ENCODE peak calls at places on chromosomes 4 and X, in ten cellular contexts. Z is AG08395; I is anterior cingulate cortex; J is AG04450; Q is GM13977; P is DMS153; H is stimulated activated CD4-positive, alpha-beta T cell treated with anti-CD3 and anti-CD28 coated beads, Interleukin-4, amount 100 ng/mL, for 48 hours; E is fibroblast of the conjunctiva; X is stimulated activated CD8-positive, alpha-beta memory T cell treated with anti-CD3 and anti-CD28 coated beads, Interleukin-2, amount 100 ng/mL, for 48 hours; O is GM06990. F is an unnamed sample.

GRCh38 chr4:6851962-6852361 is 57.7 kb upstream of the TBC1D14 start:
- DNase-seq in Q (no peak), H (no peak), I (no peak), Z (no peak), J (no peak), E (no peak), P (no peak), O (no peak), X (no peak), F (no peak)

GRCh38 chr4:170049793-170050192 is 23.6 kb upstream of the MFAP3L start:
- DNase-seq in O (no peak), Q (no peak), Z (no peak), P (no peak), E (no peak), I (peak; percentile 42), J (no peak), H (no peak), X (no peak), F (no peak)

GRCh38 chrX:102835504-102836146 is 101.4 kb upstream of the RAB40AL start:
- DNase-seq in E (no peak), Q (peak; percentile 7), Z (peak; percentile 26), J (no peak), H (no peak), O (no peak), X (no peak), P (no peak), I (no peak), F (peak; percentile 26)

GRCh38 chrX:154321624-154322023 is 26.0 kb downstream of the TKTL1 start:
- DNase-seq in I (no peak), J (no peak), O (no peak), Q (no peak), P (no peak), X (no peak), E (no peak), H (no peak), Z (peak; percentile 34), F (no peak)

GRCh38 chr4:149311076-149311475 is 504.6 kb downstream of the IQCM start:
- DNase-seq in Z (peak; percentile 6), P (no peak), H (no peak), X (no peak), E (no peak), I (no peak), Q (no peak), J (no peak), O (no peak), F (no peak)

GRCh38 chrX:1932231-1932630 is 317.4 kb downstream of the ASMT start:
- DNase-seq in Q (no peak), Z (no peak), P (no peak), X (no peak), J (no peak), E (no peak), I (no peak), H (no peak), O (no peak), F (no peak)

GRCh38 chr4:189069782-189070181 is 870.9 kb upstream of the FRG1 start:
- DNase-seq in E (no peak), Q (no peak), P (no peak), H (no peak), Z (no peak), O (no peak), X (no peak), I (no peak), J (no peak), F (no peak)

GRCh38 chr4:71195932-71196331 is 142.9 kb upstream of the SLC4A4 start:
- DNase-seq in Z (peak; percentile 89), H (no peak), O (no peak), I (no peak), P (no peak), E (no peak), J (peak; percentile 52), X (no peak), Q (no peak), F (no peak)

GRCh38 chr4:145132521-145133098 is 34.5 kb downstream of the ABCE1 start:
- DNase-seq in P (no peak), X (no peak), I (no peak), J (no peak), H (no peak), Z (no peak), O (peak; percentile 61), Q (peak; percentile 49), E (no peak), F (peak; percentile 79)

GRCh38 chrX:34866636-34867035 is 76.0 kb upstream of the FAM47B start:
- DNase-seq in O (no peak), Q (no peak), P (no peak), H (no peak), J (no peak), E (no peak), X (no peak), I (no peak), Z (peak; percentile 13), F (no peak)

GRCh38 chr4:3501825-3502425 is 30.3 kb downstream of the LRPAP1 start:
- DNase-seq in X (no peak), Z (no peak), P (no peak), J (no peak), I (no peak), Q (no peak), H (no peak), O (no peak), E (no peak), F (no peak)

GRCh38 chr4:8228319-8229250 is 29.5 kb downstream of the SH3TC1 start:
- DNase-seq in P (no peak), J (peak; percentile 55), I (no peak), O (peak; percentile 85), H (peak; percentile 71), Z (peak; percentile 76), Q (peak; percentile 82), E (peak; percentile 61), X (peak; percentile 57), F (peak; percentile 93)

GRCh38 chrX:150546711-150547153 is 21.7 kb upstream of the MTM1 start:
- DNase-seq in P (no peak), E (no peak), I (no peak), Z (no peak), X (no peak), Q (no peak), J (no peak), H (no peak), O (no peak), F (no peak)

GRCh38 chr4:123816462-123816861 is 419.9 kb downstream of the SPRY1 start:
- DNase-seq in P (no peak), O (no peak), Q (no peak), H (no peak), J (no peak), E (no peak), X (no peak), Z (no peak), I (no peak), F (no peak)

GRCh38 chr4:10716163-10716562 is 31.6 kb upstream of the CLNK start:
- DNase-seq in P (no peak), Q (no peak), J (no peak), O (no peak), Z (no peak), I (no peak), X (no peak), H (no peak), E (no peak), F (no peak)

GRCh38 chr4:22334155-22334554 is 181.7 kb downstream of the ADGRA3 start:
- DNase-seq in I (no peak), O (no peak), Z (no peak), P (no peak), E (no peak), X (no peak), J (no peak), Q (no peak), H (no peak), F (no peak)

GRCh38 chr4:16931906-16932305 is 33.5 kb upstream of the LDB2 start:
- DNase-seq in P (no peak), X (no peak), O (no peak), J (peak; percentile 20), E (peak; percentile 20), Z (no peak), Q (no peak), I (no peak), H (no peak), F (no peak)

GRCh38 chr4:146132445-146132844 is 43.1 kb upstream of the LSM6 start:
- DNase-seq in P (no peak), Q (peak; percentile 67), E (no peak), O (peak; percentile 56), Z (no peak), H (peak; percentile 38), J (no peak), X (peak; percentile 49), I (no peak), F (peak; percentile 90)

GRCh38 chr4:10083331-10083769 is 33.2 kb downstream of the WDR1 start:
- DNase-seq in Z (no peak), E (no peak), O (no peak), I (no peak), Q (no peak), H (no peak), X (no peak), J (no peak), P (no peak), F (no peak)

F was measured in GM12865.